ENCODE peak calls at places on chromosomes 7 and 10, in five cellular contexts. H, Q, L, O and C are unnamed samples.

GRCh38 chr7:87398441-87398840 is 53.0 kb downstream of the CROT start:
- DNase-seq in H (no peak), Q (no peak), L (no peak), O (peak; percentile 73), C (no peak)

GRCh38 chr10:51574248-51575067 is 124.9 kb downstream of the CSTF2T start:
- DNase-seq in H (no peak), Q (peak; percentile 2), L (no peak), O (no peak), C (no peak)

GRCh38 chr10:91944880-91945630 is 21.5 kb downstream of the BTAF1 start:
- DNase-seq in H (no peak), Q (no peak), L (no peak), O (peak; percentile 73), C (no peak)

GRCh38 chr10:112240441-112240840 is 42.8 kb upstream of the TECTB start:
- DNase-seq in H (no peak), Q (no peak), L (no peak), O (no peak), C (no peak)

GRCh38 chr7:30796105-30796869 is 25.1 kb downstream of the MINDY4 start:
- DNase-seq in H (no peak), Q (no peak), L (no peak), O (peak; percentile 66), C (no peak)

GRCh38 chr7:68706291-68706690 is 892.0 kb upstream of the AUTS2 start:
- DNase-seq in H (no peak), Q (no peak), L (no peak), O (no peak), C (no peak)

GRCh38 chr7:74525881-74526280 is 72.2 kb downstream of the GTF2IRD1 start:
- DNase-seq in H (peak; percentile 13), Q (peak; percentile 69), L (peak; percentile 90), O (no peak), C (peak; percentile 68)

GRCh38 chr7:55571534-55572377 is 546 bp downstream of the VOPP1 start:
- DNase-seq in H (peak; percentile 75), Q (peak; percentile 61), L (peak; percentile 54), O (peak; percentile 38), C (no peak)

GRCh38 chr7:113289140-113289740 is 170.9 kb upstream of the SMIM30 start:
- DNase-seq in H (peak; percentile 42), Q (peak; percentile 68), L (no peak), O (peak; percentile 56), C (no peak)

GRCh38 chr7:4682621-4683042 is 537 bp downstream of the FOXK1 start:
- DNase-seq in H (peak; percentile 51), Q (peak; percentile 63), L (peak; percentile 68), O (peak; percentile 42), C (peak; percentile 42)

GRCh38 chr10:47363781-47364180 is 15.6 kb downstream of the RBP3 start:
- DNase-seq in H (no peak), Q (no peak), L (no peak), O (no peak), C (no peak)

GRCh38 chr7:10076661-10077300 is 896.9 kb upstream of the PHF14 start:
- DNase-seq in H (no peak), Q (no peak), L (no peak), O (no peak), C (no peak)

GRCh38 chr10:123154092-123154942 is at the start of gene BUB3:
- DNase-seq in H (peak; percentile 99), Q (peak; percentile 100), L (peak; percentile 96), O (peak; percentile 97), C (peak; percentile 98)

GRCh38 chr10:123156091-123156490 is 1.9 kb downstream of the BUB3 start:
- DNase-seq in H (no peak), Q (no peak), L (no peak), O (peak; percentile 81), C (no peak)

GRCh38 chr10:123157210-123157609 is 3.0 kb downstream of the BUB3 start:
- DNase-seq in H (no peak), Q (no peak), L (no peak), O (peak; percentile 59), C (no peak)

GRCh38 chr10:123153486-123154091 is 613 bp upstream of the BUB3 start:
- DNase-seq in H (no peak), Q (no peak), L (no peak), O (no peak), C (no peak)

DNA sequence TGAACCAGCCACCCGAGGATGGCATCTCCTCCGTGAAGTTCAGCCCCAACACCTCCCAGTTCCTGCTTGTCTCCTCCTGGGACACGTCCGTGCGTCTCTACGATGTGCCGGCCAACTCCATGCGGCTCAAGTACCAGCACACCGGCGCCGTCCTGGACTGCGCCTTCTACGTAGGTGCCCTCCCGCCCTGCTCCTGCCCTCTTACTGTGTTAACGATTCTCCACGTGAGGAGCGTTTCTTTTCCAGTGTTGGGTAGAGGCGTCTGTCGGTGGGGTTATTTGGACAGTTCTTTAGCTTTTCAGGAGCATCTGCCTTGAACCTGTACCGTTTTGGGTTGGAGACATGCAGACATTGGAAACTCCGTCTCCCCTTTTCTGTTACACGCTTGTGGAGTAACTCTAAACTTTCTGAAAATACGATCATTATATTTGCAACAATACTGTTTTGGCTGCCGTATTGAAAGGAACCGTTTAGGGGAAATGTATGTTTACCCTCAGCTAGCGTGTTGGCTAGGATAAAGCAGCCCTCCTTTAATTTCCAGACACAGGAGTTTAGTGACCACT is 822 bp downstream of the BUB3 start:
- DNase-seq in H (no peak), Q (no peak), L (no peak), O (peak; percentile 26), C (no peak)
- H3K27ac ChIP-seq in H (peak overlapping the region; percentile 83), Q (no peak overlapping the region), L (peak overlapping the region; percentile 80), O (peak overlapping the region; percentile 87), C (peak overlapping the region; percentile 83)

DNA sequence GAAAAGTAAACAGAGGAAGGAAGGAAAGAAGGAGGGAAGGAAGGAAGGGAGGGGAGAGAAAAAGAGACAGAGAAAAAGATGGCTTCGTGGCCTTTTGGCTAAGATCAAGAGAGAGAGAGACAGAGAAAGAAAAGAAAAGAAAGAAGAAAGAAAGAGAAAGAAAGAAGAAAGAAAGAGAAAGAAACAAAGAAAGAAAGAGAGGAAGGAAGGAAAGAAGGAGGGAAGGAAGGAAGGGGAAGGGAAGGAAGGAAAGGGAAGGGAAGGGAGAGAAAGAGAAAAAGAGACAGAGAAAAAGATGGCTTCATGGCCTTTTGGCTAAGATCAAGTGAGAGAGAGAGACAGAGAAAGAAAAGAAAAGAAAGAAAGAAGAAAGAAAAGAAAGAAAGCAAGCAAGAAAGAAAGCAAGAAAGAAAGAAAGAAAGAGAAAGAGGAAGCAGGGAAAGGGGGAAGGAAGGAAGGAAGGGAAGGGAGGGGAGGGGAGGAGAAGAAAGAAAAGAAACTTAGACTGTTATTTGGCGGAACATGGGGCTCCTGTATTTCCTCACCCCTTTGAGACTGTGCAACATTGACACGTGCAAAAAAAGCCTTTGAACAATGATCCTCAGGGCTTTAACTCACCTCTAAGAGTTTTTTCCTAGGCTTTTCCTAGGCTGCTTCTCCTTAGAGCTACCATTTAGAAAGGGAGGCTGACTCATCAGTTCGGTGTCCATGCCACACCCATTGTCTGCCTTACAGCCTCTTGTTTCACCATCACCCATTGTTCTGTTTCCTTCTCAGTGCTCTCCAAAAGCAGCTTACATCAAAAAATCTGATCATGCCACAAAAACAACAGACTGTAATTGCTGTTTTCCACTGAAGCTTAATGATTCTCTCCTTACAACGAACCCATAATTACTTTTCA is 91.2 kb downstream of the PRLHR start:
- DNase-seq in H (no peak), Q (peak; percentile 78), L (no peak), O (peak; percentile 82), C (no peak)
- H3K27ac ChIP-seq in H (no peak overlapping the region), Q (no peak overlapping the region), L (no peak overlapping the region), O (peak overlapping the region; percentile 25), C (no peak overlapping the region)

GRCh38 chr10:77592510-77592909 is 45.1 kb downstream of the KCNMA1 start:
- DNase-seq in H (no peak), Q (no peak), L (no peak), O (no peak), C (no peak)

GRCh38 chr10:77592946-77593636 is 44.5 kb downstream of the KCNMA1 start:
- DNase-seq in H (no peak), Q (no peak), L (no peak), O (peak; percentile 100), C (no peak)

GRCh38 chr10:77591238-77591880 is 46.2 kb downstream of the KCNMA1 start:
- DNase-seq in H (no peak), Q (no peak), L (peak; percentile 63), O (no peak), C (no peak)

GRCh38 chr10:77588886-77589285 is 48.7 kb downstream of the KCNMA1 start:
- DNase-seq in H (no peak), Q (no peak), L (no peak), O (no peak), C (no peak)

DNA sequence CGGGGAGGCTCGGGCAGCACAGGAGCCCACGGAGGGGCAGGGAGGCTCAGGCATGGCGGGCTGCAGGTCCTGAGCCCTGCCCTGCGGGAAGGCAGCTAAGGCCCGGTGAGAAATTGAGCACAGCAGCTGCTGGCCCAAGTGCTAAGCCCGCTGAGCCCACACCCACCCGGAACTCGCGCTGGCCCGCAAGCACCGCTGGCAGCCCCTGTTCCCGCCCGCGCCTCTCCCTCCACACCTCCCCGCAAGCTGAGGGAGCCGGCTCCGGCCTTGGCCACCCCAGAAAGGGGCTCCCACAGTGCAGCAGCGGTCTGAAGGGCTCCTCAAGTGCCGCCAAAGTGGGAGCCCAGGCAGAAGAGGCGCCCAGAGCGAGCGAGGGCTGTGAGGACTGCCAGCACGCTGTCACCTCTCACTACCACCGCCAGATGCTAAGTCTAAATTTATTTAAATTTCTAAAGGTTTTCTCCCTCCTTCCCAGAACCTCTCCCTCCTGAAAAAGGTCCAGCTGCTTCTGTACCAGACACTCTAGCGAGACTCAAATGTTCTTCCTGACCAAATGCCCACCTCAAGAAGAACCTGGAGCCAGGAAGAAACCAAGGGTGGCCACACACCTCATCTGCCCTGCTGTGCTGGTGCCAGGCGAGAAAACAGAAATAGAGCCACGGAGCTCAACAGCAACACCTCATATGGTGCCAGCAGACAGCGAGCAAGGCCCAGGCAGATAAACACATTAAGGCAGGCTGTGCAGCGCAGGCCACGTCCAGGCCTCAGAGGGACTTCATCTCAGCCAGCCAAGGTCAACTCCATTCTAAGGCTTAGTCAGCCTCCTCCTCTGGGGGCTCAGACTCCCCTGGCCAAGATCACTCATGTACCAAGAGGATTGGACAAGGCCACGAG is 47.0 kb downstream of the KCNMA1 start:
- DNase-seq in H (no peak), Q (no peak), L (peak; percentile 29), O (no peak), C (no peak)
- H3K27ac ChIP-seq in H (no peak overlapping the region), Q (no peak overlapping the region), L (peak overlapping the region; percentile 63), O (no peak overlapping the region), C (no peak overlapping the region)

GRCh38 chr7:50655020-50655419 is 89.8 kb upstream of the DDC start:
- DNase-seq in H (no peak), Q (no peak), L (no peak), O (no peak), C (no peak)
- H3K27ac ChIP-seq in H (no peak overlapping the region), Q (no peak overlapping the region), L (no peak overlapping the region), O (no peak overlapping the region), C (no peak overlapping the region)

DNA sequence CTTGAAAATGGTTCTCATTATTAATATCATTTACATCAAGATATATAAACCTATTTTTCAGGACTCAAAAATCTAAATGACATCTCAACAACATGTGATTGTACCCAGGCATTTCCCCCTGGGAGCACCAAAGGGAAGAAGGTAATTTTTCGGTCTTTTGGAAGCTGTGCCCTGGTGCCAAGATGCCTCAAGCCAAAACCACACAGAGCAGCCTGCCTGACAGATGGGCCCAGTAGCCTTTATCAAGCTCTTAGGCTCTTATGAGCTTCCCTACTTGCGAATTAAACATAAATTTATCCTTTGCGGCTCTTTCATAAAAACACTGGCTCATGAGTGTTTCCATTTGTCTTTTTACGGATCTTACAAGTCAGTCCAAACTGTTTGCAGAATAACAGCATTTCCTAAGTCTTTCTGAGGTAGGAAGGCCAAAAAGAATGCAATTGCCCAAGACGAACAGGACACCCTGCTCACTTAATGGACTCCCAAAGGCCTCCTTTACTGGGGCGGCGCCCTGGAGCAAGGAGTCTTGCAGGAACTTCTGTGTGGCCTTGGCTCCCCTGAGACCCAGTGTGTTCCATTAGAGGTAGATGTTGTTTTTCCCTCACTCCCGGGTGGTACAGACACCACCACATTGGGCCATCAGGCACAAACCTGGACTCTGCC is 4.1 kb upstream of the RASSF4 start:
- DNase-seq in H (no peak), Q (no peak), L (no peak), O (no peak), C (no peak)
- H3K27ac ChIP-seq in H (no peak overlapping the region), Q (no peak overlapping the region), L (no peak overlapping the region), O (no peak overlapping the region), C (peak overlapping the region; percentile 82)

GRCh38 chr7:100484636-100485114 is 948 bp downstream of the NYAP1 start:
- DNase-seq in H (no peak), Q (no peak), L (no peak), O (no peak), C (no peak)
- H3K27ac ChIP-seq in H (no peak overlapping the region), Q (no peak overlapping the region), L (no peak overlapping the region), O (no peak overlapping the region), C (peak overlapping the region; percentile 64)